ENCODE peak calls at places on chromosomes 2 and 18, in seven cellular contexts. S, X, J, F, U, C and I are unnamed samples.

GRCh38 chr2:228614741-228615140 is 433.3 kb upstream of the SPHKAP start:
- DNase-seq in F (no peak), J (no peak), U (no peak), X (no peak), S (no peak), C (no peak), I (no peak)

GRCh38 chr2:5479265-5479928 is 212.8 kb upstream of the SOX11 start:
- DNase-seq in S (no peak), J (no peak), F (no peak), U (no peak), C (no peak), X (no peak), I (no peak)

GRCh38 chr18:22191986-22192385 is 22.6 kb downstream of the GATA6 start:
- DNase-seq in U (no peak), X (no peak), F (no peak), J (no peak), C (no peak), S (no peak), I (no peak)

GRCh38 chr2:54582987-54583386 is 126.9 kb downstream of the SPTBN1 start:
- DNase-seq in F (no peak), S (no peak), C (no peak), J (no peak), X (no peak), U (no peak), I (no peak)

GRCh38 chr2:220148849-220149248 is 521.4 kb downstream of the SLC4A3 start:
- DNase-seq in S (no peak), C (no peak), U (no peak), F (no peak), J (no peak), X (no peak), I (no peak)

GRCh38 chr2:203840816-203841215 is 26.8 kb upstream of the CTLA4 start:
- DNase-seq in J (no peak), F (no peak), C (no peak), X (no peak), S (no peak), U (no peak), I (no peak)

GRCh38 chr2:26299488-26300092 is 46.4 kb upstream of the SELENOI start:
- DNase-seq in J (peak), F (peak), U (peak), C (peak), S (no peak), X (no peak), I (peak)

GRCh38 chr2:172088245-172089004 is 3.1 kb downstream of the DLX1 start:
- DNase-seq in F (no peak), U (no peak), J (no peak), X (no peak), S (no peak), C (no peak), I (no peak)

GRCh38 chr2:236642125-236642524 is 72.5 kb downstream of the ACKR3 start:
- DNase-seq in S (no peak), F (no peak), C (no peak), X (no peak), J (peak), U (no peak), I (no peak)

GRCh38 chr2:132929786-132930185 is 259.8 kb upstream of the LYPD1 start:
- DNase-seq in F (peak), S (no peak), J (no peak), C (no peak), U (peak), X (no peak), I (no peak)

GRCh38 chr2:203533696-203534471 is 1.2 kb downstream of the RAPH1 start:
- DNase-seq in U (peak), J (no peak), S (no peak), F (peak), C (no peak), X (no peak), I (peak)

GRCh38 chr2:136990316-136990715 is 225.0 kb downstream of the THSD7B start:
- DNase-seq in S (no peak), U (no peak), J (no peak), C (no peak), F (no peak), X (no peak), I (no peak)

GRCh38 chr2:239671471-239671870 is 270.7 kb upstream of the HDAC4 start:
- DNase-seq in J (no peak), X (no peak), U (no peak), C (no peak), S (no peak), F (no peak), I (no peak)

GRCh38 chr2:44649426-44649825 is 287.7 kb downstream of the CAMKMT start:
- DNase-seq in X (no peak), S (no peak), U (no peak), C (no peak), F (no peak), J (no peak), I (no peak)

GRCh38 chr2:230589497-230590015 is 123.1 kb upstream of the CAB39 start:
- DNase-seq in C (no peak), J (no peak), X (no peak), F (no peak), S (no peak), U (no peak), I (no peak)

GRCh38 chr2:237712477-237713377 is 85.3 kb downstream of the LRRFIP1 start:
- DNase-seq in S (no peak), U (no peak), C (no peak), X (no peak), J (no peak), F (no peak), I (no peak)

GRCh38 chr2:226790436-226790835 is 9.2 kb downstream of the IRS1 start:
- DNase-seq in U (peak), J (no peak), S (no peak), F (no peak), X (no peak), C (no peak), I (no peak)

GRCh38 chr2:20212459-20212870 is 12.5 kb downstream of the SDC1 start:
- DNase-seq in C (no peak), F (peak), U (peak), J (no peak), S (no peak), X (no peak), I (peak)

GRCh38 chr2:145851730-145852129 is 1331.8 kb upstream of the ZEB2 start:
- DNase-seq in J (no peak), C (no peak), X (no peak), S (no peak), U (no peak), F (no peak), I (no peak)

GRCh38 chr2:44759823-44760222 is 181.7 kb upstream of the SIX3 start:
- DNase-seq in F (no peak), C (no peak), U (peak), X (no peak), S (no peak), J (no peak), I (no peak)

GRCh38 chr2:147327636-147328035 is 517.2 kb upstream of the ACVR2A start:
- DNase-seq in S (no peak), C (no peak), U (no peak), X (no peak), J (no peak), F (no peak), I (no peak)

GRCh38 chr2:150911766-150912280 is 349.8 kb downstream of the RBM43 start:
- DNase-seq in U (peak), J (peak), S (no peak), C (no peak), F (peak), X (no peak), I (peak)

GRCh38 chr2:164890533-164890932 is 48.9 kb upstream of the COBLL1 start:
- DNase-seq in S (no peak), C (no peak), U (peak), X (no peak), F (no peak), J (no peak), I (no peak)

GRCh38 chr2:164538250-164538866 is 82.9 kb downstream of the GRB14 start:
- DNase-seq in J (no peak), X (no peak), C (no peak), F (peak), S (no peak), U (peak), I (peak)

GRCh38 chr2:29317077-29317517 is 201.9 kb downstream of the CLIP4 start:
- DNase-seq in U (no peak), J (no peak), S (no peak), X (no peak), F (peak), C (no peak), I (peak)

GRCh38 chr2:106978647-106979046 is 92.7 kb upstream of the ST6GAL2 start:
- DNase-seq in C (no peak), U (no peak), J (no peak), F (no peak), S (no peak), X (no peak), I (no peak)

GRCh38 chr2:193114827-193115226 is 920.1 kb upstream of the TMEFF2 start:
- DNase-seq in J (no peak), U (no peak), F (no peak), S (no peak), C (no peak), X (no peak), I (no peak)

GRCh38 chr18:60552948-60553347 is 180.4 kb upstream of the MC4R start:
- DNase-seq in C (no peak), U (no peak), J (no peak), S (no peak), F (no peak), X (no peak), I (no peak)

GRCh38 chr2:12110074-12110473 is 363.6 kb downstream of the LPIN1 start:
- DNase-seq in C (no peak), U (peak), J (no peak), X (no peak), F (no peak), S (no peak), I (no peak)

GRCh38 chr2:60356346-60356745 is 197.1 kb downstream of the BCL11A start:
- DNase-seq in C (no peak), U (no peak), S (no peak), J (no peak), F (peak), X (no peak), I (no peak)

GRCh38 chr2:45397292-45397691 is 213.8 kb downstream of the SRBD1 start:
- DNase-seq in X (no peak), C (no peak), S (no peak), J (no peak), U (no peak), F (no peak), I (no peak)

GRCh38 chr2:119463990-119464389 is 32.3 kb downstream of the TMEM37 start:
- DNase-seq in F (no peak), X (no peak), U (no peak), J (no peak), S (no peak), C (no peak), I (no peak)
- TF ChIP-seq CTCF in F (no peak), X (no peak), U (no peak), J (no peak), S (no peak), C (no peak), I (no peak)

GRCh38 chr18:57970356-57971095 is 73.5 kb upstream of the NEDD4L start:
- DNase-seq in S (no peak), J (no peak), X (no peak), C (peak), F (no peak), U (no peak), I (no peak)
- TF ChIP-seq CTCF in S (peak), J (no peak), X (no peak), C (peak), F (peak), U (peak), I (peak)

DNA sequence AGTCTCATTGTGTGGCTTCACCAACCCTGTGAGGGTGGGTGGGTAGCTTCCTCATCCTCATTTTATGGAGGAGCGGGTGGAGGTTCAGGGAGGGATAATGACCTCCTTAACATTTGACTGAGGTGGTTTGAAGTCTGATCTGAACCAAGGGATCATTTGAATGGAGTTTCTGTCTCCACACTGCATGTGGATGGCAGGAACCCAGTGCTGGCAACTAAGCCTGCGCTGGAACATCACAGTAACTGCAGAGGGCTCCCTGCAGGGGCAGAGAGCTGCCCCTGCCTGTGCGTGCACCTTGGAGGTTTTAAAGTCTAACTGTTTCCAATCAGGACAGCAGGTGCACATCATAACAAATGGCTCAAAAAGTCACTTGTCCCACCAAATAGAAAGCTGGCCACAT is 3.3 kb downstream of the AGAP1 start:
- DNase-seq in S (no peak), F (no peak), C (no peak), U (no peak), X (no peak), J (no peak), I (no peak)
- TF ChIP-seq CTCF in S (no peak), F (no peak), C (no peak), U (no peak), X (no peak), J (no peak), I (no peak)

DNA sequence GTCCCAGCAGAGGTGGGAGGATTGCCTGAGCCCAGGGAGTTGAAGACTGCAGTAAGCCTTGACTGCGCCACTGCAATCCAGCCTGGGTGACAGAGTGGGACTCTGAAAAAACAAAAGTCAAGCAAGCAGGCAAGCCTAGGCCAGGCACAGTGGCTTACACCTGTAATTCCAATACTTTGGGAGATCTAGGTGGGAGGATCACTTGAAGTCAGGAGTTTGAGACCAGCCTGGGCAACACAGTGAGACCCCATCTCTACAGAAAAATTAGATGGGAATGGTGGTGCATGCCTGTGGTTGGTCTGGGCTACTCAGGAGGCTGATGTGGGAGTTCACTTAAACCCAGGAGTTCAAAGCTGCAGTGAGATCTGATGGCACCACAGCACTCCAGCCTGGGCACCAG is 28.6 kb downstream of the STARD7 start:
- DNase-seq in C (no peak), U (no peak), S (no peak), F (no peak), J (no peak), X (no peak), I (no peak)
- TF ChIP-seq CTCF in C (no peak), U (no peak), S (no peak), F (no peak), J (no peak), X (no peak), I (no peak)

DNA sequence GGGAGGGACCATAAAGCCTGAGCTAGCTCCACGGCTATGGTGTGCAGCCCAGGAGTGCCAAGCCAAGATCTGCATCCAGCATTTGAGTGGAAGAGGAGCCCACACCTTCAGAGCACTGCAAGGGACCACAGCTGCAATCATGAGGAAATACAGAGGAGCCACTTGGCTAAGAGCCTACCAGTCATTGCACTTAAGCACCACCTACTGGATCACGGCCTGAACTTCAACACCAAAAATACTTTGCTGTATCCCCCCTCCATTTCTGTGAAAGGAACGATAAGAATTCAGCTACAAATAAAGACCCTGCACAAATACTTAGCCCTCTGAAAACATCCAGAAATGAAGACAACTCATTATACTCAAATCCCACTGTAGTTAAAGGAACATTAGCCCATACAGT is 545.3 kb downstream of the TSN start:
- DNase-seq in S (no peak), U (peak), C (no peak), X (no peak), F (no peak), J (no peak), I (no peak)
- TF ChIP-seq CTCF in S (no peak), U (no peak), C (no peak), X (no peak), F (no peak), J (no peak), I (no peak)

DNA sequence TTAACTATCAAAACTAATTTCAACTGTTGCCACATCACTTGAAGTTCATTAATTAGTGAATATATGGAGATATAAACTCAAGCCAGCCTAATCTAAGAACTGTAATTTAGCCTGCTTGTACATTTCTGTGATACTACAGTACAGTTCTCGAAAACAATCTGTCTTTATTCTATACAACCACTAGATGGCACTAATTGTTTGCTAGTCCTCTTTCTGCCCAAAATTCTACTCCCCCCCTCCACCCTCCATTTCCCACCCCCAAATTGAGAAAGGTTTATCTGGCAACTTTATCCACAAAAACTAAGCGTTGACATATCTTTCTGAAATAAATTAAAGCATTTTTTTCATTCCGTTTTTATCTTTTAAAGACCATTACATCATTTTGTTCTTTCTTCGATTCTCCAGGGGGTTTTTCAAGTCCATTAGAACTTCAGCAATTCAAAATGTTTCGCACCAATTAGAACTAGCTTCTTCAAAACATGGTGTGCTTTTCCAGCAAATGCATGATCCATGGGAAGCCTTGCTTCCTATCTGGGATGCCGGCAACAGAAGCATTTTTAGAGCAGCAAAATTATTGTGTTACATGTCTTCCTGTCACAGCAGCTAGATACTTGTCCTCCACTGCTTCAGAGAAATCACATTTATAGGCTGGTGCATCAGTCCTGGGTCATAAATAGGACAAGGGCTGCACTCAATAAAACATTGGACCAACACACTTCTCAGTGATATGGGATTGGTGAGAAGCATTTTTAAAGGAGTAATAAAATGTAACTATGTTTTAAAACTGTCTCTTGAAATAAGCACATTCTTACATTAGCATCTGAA is 241.3 kb downstream of the PAX3 start:
- DNase-seq in X (no peak), J (no peak), F (peak), U (no peak), C (no peak), S (no peak), I (peak)
- TF ChIP-seq CTCF in X (peak), J (peak), F (peak), U (peak), C (peak), S (peak), I (peak)

GRCh38 chr2:31138037-31138962 is at the start of gene GALNT14:
- DNase-seq in J (no peak), U (peak), S (peak), F (peak), X (peak), C (peak), I (peak)
- TF ChIP-seq CTCF in J (no peak), U (peak), S (peak), F (peak), X (peak), C (peak), I (peak)